ENCODE peak calls at places on chromosomes 11 and 22, in nine cellular contexts. F is H54, A is adipocyte, W is RCC 7860, C is nephron progenitor cell, V is activated gamma-delta T cell, K is D341Med, X is iris pigment epithelial cell, T is activated T-cell treated with anti-CD3 and anti-CD28 coated beads for 4 hours. R is an unnamed sample.
A peak's percentile ranks its signal among the peaks of the same experiment; 100 is the strongest.

GRCh38 chr22:17882162-17882561 is 107.9 kb upstream of the BID start:
- DNase-seq in V (no peak), A (no peak), F (no peak), T (no peak), C (no peak), W (peak; percentile 9), K (no peak), X (no peak), R (no peak)

GRCh38 chr11:82846037-82846383 is 54.2 kb downstream of the PRCP start:
- DNase-seq in C (no peak), X (no peak), T (no peak), A (no peak), W (no peak), F (no peak), V (no peak), K (no peak), R (peak; percentile 56)

GRCh38 chr11:73258104-73258684 is 13.9 kb upstream of the P2RY6 start:
- DNase-seq in X (no peak), F (no peak), A (peak; percentile 25), T (no peak), K (no peak), V (no peak), W (no peak), C (no peak), R (no peak)

GRCh38 chr11:100851129-100851528 is 164.0 kb downstream of the ARHGAP42 start:
- DNase-seq in K (no peak), A (peak; percentile 45), C (no peak), F (no peak), T (no peak), V (no peak), X (peak; percentile 61), W (no peak), R (no peak)

GRCh38 chr22:45442120-45442519 is 28.6 kb downstream of the RIBC2 start:
- DNase-seq in F (no peak), C (no peak), X (no peak), K (no peak), W (no peak), V (no peak), T (no peak), A (no peak), R (no peak)

GRCh38 chr11:106077609-106078517 is at the start of gene AASDHPPT:
- DNase-seq in K (peak; percentile 52), F (no peak), C (peak; percentile 68), V (peak; percentile 41), T (no peak), X (peak; percentile 49), W (peak; percentile 21), A (peak; percentile 73), R (no peak)

GRCh38 chr11:10878408-10879214 is 20.8 kb upstream of the ZBED5 start:
- DNase-seq in C (no peak), W (peak; percentile 16), V (no peak), X (peak; percentile 79), K (peak; percentile 56), A (peak; percentile 72), T (no peak), F (no peak), R (peak; percentile 17)

GRCh38 chr22:44673406-44673805 is 28.6 kb upstream of the PRR5 start:
- DNase-seq in T (no peak), V (no peak), X (no peak), W (no peak), A (no peak), F (no peak), K (no peak), C (no peak), R (no peak)

GRCh38 chr11:9264381-9265210 is 554 bp downstream of the DENND5A start:
- DNase-seq in C (peak; percentile 51), V (no peak), X (peak; percentile 83), A (peak; percentile 96), T (no peak), F (peak; percentile 68), W (peak; percentile 56), K (peak; percentile 48), R (peak; percentile 31)

GRCh38 chr11:5696210-5696609 is 6.6 kb downstream of the TRIM22 start:
- DNase-seq in A (no peak), T (no peak), W (no peak), K (no peak), F (no peak), X (no peak), C (no peak), V (no peak), R (no peak)

GRCh38 chr11:10418259-10418949 is 36.7 kb upstream of the AMPD3 start:
- DNase-seq in F (no peak), T (no peak), X (peak; percentile 15), W (no peak), K (no peak), V (no peak), A (peak; percentile 47), C (no peak), R (no peak)

GRCh38 chr11:3922056-3922455 is 66.6 kb downstream of the STIM1 start:
- DNase-seq in V (no peak), K (no peak), W (no peak), T (no peak), C (no peak), A (no peak), X (no peak), F (no peak), R (no peak)

GRCh38 chr11:44029507-44029845 is 18.3 kb upstream of the ACCSL start:
- DNase-seq in K (no peak), F (no peak), T (no peak), V (no peak), A (no peak), W (no peak), C (no peak), X (no peak), R (no peak)

GRCh38 chr11:74297484-74297883 is 14.0 kb downstream of the P4HA3 start:
- DNase-seq in X (no peak), V (no peak), A (no peak), W (no peak), K (no peak), C (no peak), T (no peak), F (no peak), R (no peak)

GRCh38 chr11:70335511-70335910 is 62.8 kb upstream of the CTTN start:
- DNase-seq in X (no peak), C (no peak), T (no peak), K (no peak), W (no peak), V (no peak), F (no peak), A (no peak), R (no peak)

GRCh38 chr11:9972917-9973504 is 309.1 kb downstream of the SWAP70 start:
- DNase-seq in W (peak; percentile 28), V (no peak), F (no peak), C (no peak), K (peak; percentile 57), A (peak; percentile 81), T (peak; percentile 7), X (peak; percentile 70), R (peak; percentile 5)

GRCh38 chr11:2591805-2592204 is 108.0 kb downstream of the KCNQ1OT1 start:
- DNase-seq in K (peak; percentile 20), C (no peak), V (no peak), X (no peak), T (no peak), A (no peak), F (no peak), W (no peak), R (no peak)

GRCh38 chr11:119404872-119405271 is 18.1 kb downstream of the THY1 start:
- DNase-seq in T (no peak), K (no peak), V (no peak), C (no peak), F (no peak), A (peak; percentile 31), X (no peak), W (no peak), R (no peak)

GRCh38 chr11:102819491-102819890 is 21.5 kb upstream of the MMP1 start:
- DNase-seq in A (no peak), C (no peak), V (no peak), T (no peak), F (no peak), K (no peak), X (no peak), W (no peak), R (no peak)

GRCh38 chr22:50674606-50675552 is 2.3 kb downstream of the SHANK3 start:
- DNase-seq in T (no peak), A (peak; percentile 51), C (peak; percentile 77), F (no peak), W (no peak), X (no peak), V (no peak), K (peak; percentile 89), R (peak; percentile 59)

GRCh38 chr11:12184696-12185095 is 74.3 kb downstream of the MICAL2 start:
- DNase-seq in F (no peak), K (no peak), X (peak; percentile 69), A (peak; percentile 30), V (no peak), T (no peak), C (no peak), W (peak; percentile 57), R (no peak)

GRCh38 chr11:64322925-64323260 is 5.0 kb downstream of the PRDX5 start:
- DNase-seq in V (no peak), F (no peak), K (no peak), A (no peak), T (no peak), C (no peak), W (no peak), X (no peak), R (no peak)

GRCh38 chr11:46896719-46897406 is 21.5 kb downstream of the LRP4 start:
- DNase-seq in W (peak; percentile 29), F (no peak), V (no peak), A (peak; percentile 64), T (no peak), X (peak; percentile 55), C (no peak), K (peak; percentile 48), R (no peak)

GRCh38 chr22:47035443-47035881 is 273.0 kb downstream of the TBC1D22A start:
- DNase-seq in X (no peak), W (no peak), K (no peak), A (no peak), T (no peak), F (no peak), V (no peak), C (no peak), R (no peak)

GRCh38 chr22:19197997-19198865 is 19.7 kb upstream of the SLC25A1 start:
- DNase-seq in A (no peak), X (no peak), K (no peak), V (no peak), W (no peak), C (no peak), T (no peak), F (no peak), R (no peak)

GRCh38 chr22:40200795-40201194 is 23.1 kb downstream of the TNRC6B start:
- DNase-seq in V (no peak), T (no peak), X (no peak), W (no peak), A (no peak), C (no peak), K (no peak), F (no peak), R (no peak)